ENCODE peak calls at places on chromosomes 4 and X, in six cellular contexts. E is H9, Q is mesenchymal stem cell, Y is neuronal stem cell, P is trophoblast cell, Z is H1. A is an unnamed sample. For H3K79me1, the result is how much of the 10 kb centered on the place peaks cover.

GRCh38 chr4:44425614-44426208 is 22.9 kb downstream of the KCTD8 start:
- DNase-seq in Q (no peak), Y (peak), E (peak), P (peak), Z (no peak), A (peak)

GRCh38 chrX:127085939-127086338 is 266.4 kb downstream of the PRR32 start:
- DNase-seq in Y (no peak), E (no peak), Q (no peak), P (no peak), Z (no peak), A (no peak)

GRCh38 chr4:99205104-99205979 is 13.7 kb downstream of the ADH6 start:
- DNase-seq in Y (no peak), Z (no peak), E (no peak), P (peak), Q (no peak), A (peak)

GRCh38 chrX:125210146-125210545 is 109.5 kb upstream of the TEX13C start:
- DNase-seq in Y (no peak), P (no peak), Z (no peak), Q (no peak), E (peak), A (no peak)

GRCh38 chrX:133527415-133527814 is 112.1 kb upstream of the GPC4 start:
- DNase-seq in P (no peak), Z (no peak), E (no peak), Y (no peak), Q (no peak), A (no peak)

GRCh38 chr4:16530688-16531635 is 304.7 kb upstream of the TAPT1 start:
- DNase-seq in Q (peak), P (no peak), Y (no peak), E (no peak), Z (no peak), A (peak)

GRCh38 chr4:67035501-67035900 is 509.8 kb downstream of the CENPC start:
- DNase-seq in P (no peak), Z (no peak), Q (peak), E (no peak), Y (no peak), A (no peak)

GRCh38 chr4:70815370-70815769 is 24.3 kb downstream of the GRSF1 start:
- DNase-seq in E (no peak), Z (no peak), P (no peak), Y (no peak), Q (no peak), A (no peak)

GRCh38 chr4:159042097-159042605 is 60.7 kb upstream of the RAPGEF2 start:
- DNase-seq in E (no peak), Y (no peak), P (no peak), Q (no peak), Z (no peak), A (no peak)

GRCh38 chr4:118177121-118177520 is 142.8 kb downstream of the NDST3 start:
- DNase-seq in Z (no peak), Y (no peak), E (no peak), P (no peak), Q (no peak), A (peak)

GRCh38 chrX:23803931-23804381 is 21.0 kb downstream of the SAT1 start:
- DNase-seq in Z (no peak), Q (peak), E (no peak), P (peak), Y (no peak), A (peak)

GRCh38 chr4:2646386-2647149 is 109.6 kb downstream of the TNIP2 start:
- DNase-seq in P (no peak), Z (no peak), Q (no peak), E (no peak), Y (no peak), A (no peak)

GRCh38 chrX:154457491-154458115 is 478 bp upstream of the PLXNA3 start:
- DNase-seq in Y (no peak), P (peak), Q (no peak), Z (peak), E (peak), A (no peak)

GRCh38 chrX:71621644-71622346 is 3.5 kb upstream of the CXCR3 start:
- DNase-seq in Q (no peak), Y (no peak), E (no peak), Z (no peak), P (no peak), A (peak)

GRCh38 chrX:11408783-11409182 is 115.6 kb downstream of the AMELX start:
- DNase-seq in Q (no peak), Y (no peak), E (no peak), Z (no peak), P (no peak), A (no peak)

GRCh38 chr4:14465057-14465456 is 537.2 kb upstream of the CPEB2 start:
- DNase-seq in P (no peak), Q (no peak), Z (no peak), E (no peak), Y (no peak), A (no peak)

GRCh38 chr4:82043081-82043808 is 330.5 kb downstream of the HNRNPD start:
- DNase-seq in E (peak), Z (peak), Q (no peak), Y (no peak), P (peak), A (no peak)

GRCh38 chrX:10702031-10702430 is 81.6 kb upstream of the MID1 start:
- DNase-seq in Z (no peak), P (no peak), E (no peak), Y (no peak), Q (no peak), A (no peak)

GRCh38 chr4:81783565-81783964 is 311.9 kb upstream of the RASGEF1B start:
- DNase-seq in P (peak), Y (no peak), Q (no peak), Z (no peak), E (no peak), A (no peak)

GRCh38 chr4:10075953-10076391 is 40.6 kb downstream of the WDR1 start:
- DNase-seq in Q (no peak), Y (no peak), P (no peak), Z (no peak), E (no peak), A (no peak)

GRCh38 chr4:94436512-94436911 is 15.2 kb upstream of the PDLIM5 start:
- DNase-seq in P (no peak), Y (no peak), E (no peak), Z (no peak), Q (no peak), A (no peak)

DNA sequence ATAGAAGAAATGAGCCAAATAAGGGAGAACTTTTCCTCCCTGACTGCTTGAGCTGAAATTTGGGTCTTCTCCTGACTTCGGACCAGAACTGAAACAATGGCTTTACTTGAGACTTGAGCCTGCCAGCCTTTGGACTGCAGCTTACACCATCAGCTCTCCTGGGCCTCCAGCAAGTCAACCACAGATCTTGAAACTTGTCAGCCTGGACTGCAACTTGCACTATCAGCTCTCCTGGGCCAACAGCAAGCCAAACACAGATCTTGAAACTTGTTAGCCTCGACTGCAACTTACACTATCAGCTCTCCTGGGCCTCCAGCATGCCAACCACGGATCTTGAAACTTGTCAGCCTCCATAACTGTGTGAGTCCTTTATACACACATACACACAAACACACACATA is 425.9 kb upstream of the PCDH7 start:
- DNase-seq in Z (no peak), Q (no peak), E (no peak), Y (no peak), P (no peak), A (no peak)
- H3K14ac ChIP-seq in Z (no peak), Q (no peak), E (no peak), Y (no peak), P (no peak), A (no peak)

DNA sequence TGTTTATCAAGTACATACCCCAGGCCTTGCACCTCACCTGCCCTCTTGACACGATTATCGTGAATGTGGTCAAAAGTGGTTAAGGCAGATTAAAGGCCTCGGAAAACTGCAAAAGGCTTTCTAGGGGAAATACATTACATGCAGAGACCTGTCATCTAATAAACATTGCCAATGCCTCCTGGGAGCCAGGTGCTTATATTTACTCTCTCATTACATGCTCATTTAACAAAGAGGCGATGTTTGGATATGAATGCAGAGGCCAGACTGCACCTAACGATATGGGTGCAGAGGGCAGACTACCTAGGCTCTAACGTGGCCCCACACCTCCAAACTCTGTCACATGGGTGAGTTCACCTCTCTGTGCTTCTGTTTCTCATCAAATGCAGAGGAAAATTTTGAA is 14.5 kb downstream of the CRMP1 start:
- DNase-seq in E (no peak), Y (no peak), P (no peak), Z (no peak), Q (no peak), A (no peak)
- H3K79me1 ChIP-seq in E (under half), Y (under half), P (under half), Z (under half), Q (under half), A (under half)

DNA sequence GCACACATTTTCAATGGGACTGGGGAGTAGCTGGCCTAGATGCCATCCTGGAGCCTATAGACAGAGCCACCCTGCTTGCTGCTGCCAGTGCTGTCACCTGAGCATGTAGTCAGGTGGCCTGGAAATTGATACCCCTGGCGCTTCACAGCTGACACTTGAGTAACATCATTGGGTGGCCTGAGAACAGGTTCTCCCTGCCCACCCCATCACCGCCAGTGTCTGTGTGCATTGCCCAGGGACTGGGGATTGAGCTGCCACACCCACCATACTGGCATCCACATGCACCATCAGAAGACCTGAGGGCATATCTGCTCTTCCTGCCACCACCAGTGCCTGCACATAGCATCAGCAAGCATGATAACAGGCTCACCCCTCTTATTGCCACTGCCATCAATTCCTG is 1142.9 kb upstream of the PABPC4L start:
- DNase-seq in E (no peak), Y (no peak), Q (no peak), Z (no peak), P (no peak), A (no peak)
- H3K14ac ChIP-seq in E (no peak), Y (no peak), Q (no peak), Z (no peak), P (no peak), A (no peak)

GRCh38 chr4:5874811-5875465 is 17.9 kb downstream of the CRMP1 start:
- DNase-seq in P (peak), Z (no peak), Y (no peak), Q (no peak), E (peak), A (peak)
- H3K79me1 ChIP-seq in P (under half), Z (under half), Y (under half), Q (under half), E (under half), A (under half)

GRCh38 chrX:41716767-41717473 is 7.1 kb upstream of the GPR82 start:
- DNase-seq in E (no peak), Q (no peak), P (no peak), Z (no peak), Y (no peak), A (no peak)
- H3K14ac ChIP-seq in E (no peak), Q (no peak), P (no peak), Z (no peak), Y (no peak), A (no peak)

GRCh38 chrX:48509245-48509590 is 426 bp downstream of the PORCN start:
- DNase-seq in P (no peak), Z (no peak), Q (no peak), Y (no peak), E (no peak), A (no peak)
- H3K79me1 ChIP-seq in P (under half), Z (under half), Q (under half), Y (under half), E (under half), A (under half)

GRCh38 chr4:109916003-109916399 is 3.3 kb downstream of the EGF start:
- DNase-seq in Y (no peak), Z (no peak), E (no peak), Q (no peak), P (no peak), A (no peak)

GRCh38 chr4:109914356-109914755 is 1.7 kb downstream of the EGF start:
- DNase-seq in P (no peak), Q (no peak), E (no peak), Y (no peak), Z (no peak), A (no peak)

GRCh38 chr4:109915385-109916002 is 2.8 kb downstream of the EGF start:
- DNase-seq in Z (no peak), Y (no peak), P (no peak), Q (no peak), E (no peak), A (no peak)

GRCh38 chr4:109912706-109913621 is at the start of gene EGF:
- DNase-seq in E (no peak), Q (peak), Z (no peak), Y (peak), P (no peak), A (peak)

GRCh38 chr4:109913842-109914241 is 1.2 kb downstream of the EGF start:
- DNase-seq in Y (no peak), Z (no peak), Q (no peak), P (no peak), E (no peak), A (no peak)
- H3K14ac ChIP-seq in Y (no peak), Z (no peak), Q (no peak), P (no peak), E (no peak), A (no peak)

A was measured in IMR-90.